ENCODE peak calls at places on chromosomes 13 and 19, in four cellular contexts. E is activated CD4-positive, CD25-positive, alpha-beta regulatory T cell; J is kidney tubule cell; L is left ventricle myocardium superior. W is an unnamed sample.

GRCh38 chr13:53201454-53202225 is 173.0 kb downstream of the OLFM4 start:
- DNase-seq in E (no peak), J (peak), L (peak), W (no peak)

GRCh38 chr13:23695711-23696512 is 125.7 kb downstream of the TNFRSF19 start:
- DNase-seq in E (peak), J (peak), L (peak), W (peak)

GRCh38 chr19:29263305-29264080 is 50.5 kb upstream of the UQCRFS1 start:
- DNase-seq in E (no peak), J (peak), L (peak), W (peak)

GRCh38 chr19:19236173-19236572 is 24.4 kb downstream of the NCAN start:
- DNase-seq in E (no peak), J (no peak), L (no peak), W (no peak)

GRCh38 chr13:97883356-97883755 is 70.1 kb upstream of the IPO5 start:
- DNase-seq in E (no peak), J (no peak), L (no peak), W (no peak)

GRCh38 chr13:27971236-27971645 is 2.1 kb upstream of the CDX2 start:
- DNase-seq in E (no peak), J (no peak), L (no peak), W (no peak)

GRCh38 chr19:1651061-1651547 is 1.3 kb downstream of the TCF3 start:
- DNase-seq in E (no peak), J (no peak), L (peak), W (peak)

GRCh38 chr19:18496980-18497256 is 25.0 kb downstream of the ELL start:
- DNase-seq in E (no peak), J (no peak), L (no peak), W (no peak)

GRCh38 chr19:55666343-55667005 is 8.6 kb upstream of the EPN1 start:
- DNase-seq in E (no peak), J (no peak), L (no peak), W (no peak)

GRCh38 chr19:48271531-48272151 is 1.8 kb downstream of the ZNF114 start:
- DNase-seq in E (no peak), J (peak), L (peak), W (no peak)

GRCh38 chr13:49830721-49831120 is 38.2 kb upstream of the KPNA3 start:
- DNase-seq in E (no peak), J (no peak), L (no peak), W (no peak)

GRCh38 chr13:32851083-32852064 is 164.8 kb upstream of the KL start:
- DNase-seq in E (no peak), J (no peak), L (no peak), W (peak)

GRCh38 chr13:109955598-109955997 is 169.2 kb upstream of the IRS2 start:
- DNase-seq in E (no peak), J (no peak), L (no peak), W (no peak)

GRCh38 chr19:9857920-9858746 is 23.0 kb downstream of the PIN1 start:
- DNase-seq in E (peak), J (no peak), L (no peak), W (no peak)

GRCh38 chr19:28601723-28602440 is 611.1 kb downstream of the UQCRFS1 start:
- DNase-seq in E (no peak), J (no peak), L (no peak), W (no peak)

GRCh38 chr19:17926044-17926443 is 6.8 kb upstream of the CCDC124 start:
- DNase-seq in E (no peak), J (no peak), L (no peak), W (no peak)

GRCh38 chr19:34306213-34306661 is 51.9 kb downstream of the GARRE1 start:
- DNase-seq in E (no peak), J (peak), L (no peak), W (no peak)

GRCh38 chr19:42421591-42422031 is 5.6 kb downstream of the LIPE start:
- DNase-seq in E (no peak), J (peak), L (peak), W (no peak)

GRCh38 chr13:64248371-64249065 is 2832.9 kb upstream of the PCDH20 start:
- DNase-seq in E (no peak), J (no peak), L (no peak), W (no peak)

GRCh38 chr19:9043524-9043923 is 33.3 kb upstream of the MUC16 start:
- DNase-seq in E (no peak), J (peak), L (no peak), W (no peak)

GRCh38 chr19:54523403-54523802 is 20.8 kb downstream of the LAIR2 start:
- DNase-seq in E (no peak), J (no peak), L (no peak), W (peak)

GRCh38 chr19:10780368-10780767 is 55.6 kb downstream of the TMED1 start:
- DNase-seq in E (no peak), J (no peak), L (no peak), W (no peak)

GRCh38 chr19:45774765-45775164 is 5.7 kb upstream of the SIX5 start:
- DNase-seq in E (no peak), J (peak), L (no peak), W (no peak)

GRCh38 chr13:91058066-91058465 is 289.4 kb upstream of the MIR17HG start:
- DNase-seq in E (no peak), J (peak), L (no peak), W (no peak)

GRCh38 chr13:43258771-43259170 is 235.4 kb downstream of the DNAJC15 start:
- DNase-seq in E (no peak), J (peak), L (no peak), W (no peak)

GRCh38 chr19:41321204-41321599 is 11.2 kb downstream of the CCDC97 start:
- DNase-seq in E (no peak), J (no peak), L (no peak), W (no peak)

GRCh38 chr19:38841787-38842438 is 7.9 kb downstream of the HNRNPL start:
- DNase-seq in E (peak), J (no peak), L (no peak), W (no peak)

GRCh38 chr13:69524459-69525155 is 583.0 kb upstream of the ATXN8OS start:
- DNase-seq in E (no peak), J (peak), L (no peak), W (no peak)

GRCh38 chr19:38634757-38635482 is 12.5 kb upstream of the ACTN4 start:
- DNase-seq in E (peak), J (peak), L (peak), W (peak)

GRCh38 chr13:93814658-93815057 is 588.1 kb downstream of the GPC6 start:
- DNase-seq in E (no peak), J (no peak), L (no peak), W (no peak)

GRCh38 chr19:31316201-31316951 is 32.9 kb downstream of the TSHZ3 start:
- DNase-seq in E (no peak), J (no peak), L (no peak), W (no peak)

GRCh38 chr13:114143806-114144605 is 11.6 kb upstream of the RASA3 start:
- DNase-seq in E (no peak), J (peak), L (no peak), W (no peak)

GRCh38 chr13:42728507-42729180 is 52.7 kb upstream of the FAM216B start:
- DNase-seq in E (no peak), J (no peak), L (no peak), W (no peak)

W was measured in stimulated activated effector memory CD8-positive, alpha-beta T cell treated with anti-CD3 and anti-CD28 coated beads, Interleukin-12 subunit alpha, Interleukin-12 subunit beta, amount 100 ng/mL, for 72 hours.